ENCODE peak calls at places on chromosomes 4 and X, in four cellular contexts. One of them, this sample, is unnamed.

GRCh38 chr4:102157984-102158383 is 187.3 kb downstream of the SLC39A8 start:
- DNase-seq in ELR: no peak
- DNase-seq in caudate nucleus: no peak
- DNase-seq in activated CD4-positive, alpha-beta T cell treated with anti-CD3 and anti-CD28 coated beads, Interleukin-2, amount 50 U/mL, for 1 hour: no peak
- DNase-seq in this sample: no peak

GRCh38 chrX:41313419-41313818 is 20.5 kb upstream of the DDX3X start:
- DNase-seq in ELR: peak
- DNase-seq in caudate nucleus: no peak
- DNase-seq in activated CD4-positive, alpha-beta T cell treated with anti-CD3 and anti-CD28 coated beads, Interleukin-2, amount 50 U/mL, for 1 hour: no peak
- DNase-seq in this sample: no peak

GRCh38 chr4:148058160-148058859 is 326.4 kb downstream of the ARHGAP10 start:
- DNase-seq in ELR: no peak
- DNase-seq in caudate nucleus: no peak
- DNase-seq in activated CD4-positive, alpha-beta T cell treated with anti-CD3 and anti-CD28 coated beads, Interleukin-2, amount 50 U/mL, for 1 hour: no peak
- DNase-seq in this sample: no peak

GRCh38 chrX:152901816-152902501 is 4.1 kb downstream of the ZNF185 start:
- DNase-seq in ELR: no peak
- DNase-seq in caudate nucleus: no peak
- DNase-seq in activated CD4-positive, alpha-beta T cell treated with anti-CD3 and anti-CD28 coated beads, Interleukin-2, amount 50 U/mL, for 1 hour: no peak
- DNase-seq in this sample: no peak

GRCh38 chrX:9343971-9344370 is 120.9 kb upstream of the TBL1X start:
- DNase-seq in ELR: no peak
- DNase-seq in caudate nucleus: no peak
- DNase-seq in activated CD4-positive, alpha-beta T cell treated with anti-CD3 and anti-CD28 coated beads, Interleukin-2, amount 50 U/mL, for 1 hour: no peak
- DNase-seq in this sample: no peak

GRCh38 chr4:3439391-3439790 is 2.4 kb upstream of the HGFAC start:
- DNase-seq in ELR: no peak
- DNase-seq in caudate nucleus: no peak
- DNase-seq in activated CD4-positive, alpha-beta T cell treated with anti-CD3 and anti-CD28 coated beads, Interleukin-2, amount 50 U/mL, for 1 hour: no peak
- DNase-seq in this sample: no peak

GRCh38 chrX:137915466-137915865 is 349.5 kb downstream of the ZIC3 start:
- DNase-seq in ELR: no peak
- DNase-seq in caudate nucleus: no peak
- DNase-seq in activated CD4-positive, alpha-beta T cell treated with anti-CD3 and anti-CD28 coated beads, Interleukin-2, amount 50 U/mL, for 1 hour: no peak
- DNase-seq in this sample: no peak

GRCh38 chrX:119667111-119667928 is 25.6 kb downstream of the SEPTIN6 start:
- DNase-seq in ELR: no peak
- DNase-seq in caudate nucleus: no peak
- DNase-seq in activated CD4-positive, alpha-beta T cell treated with anti-CD3 and anti-CD28 coated beads, Interleukin-2, amount 50 U/mL, for 1 hour: no peak
- DNase-seq in this sample: no peak

GRCh38 chrX:118432799-118433198 is 62.8 kb upstream of the DOCK11 start:
- DNase-seq in ELR: no peak
- DNase-seq in caudate nucleus: no peak
- DNase-seq in activated CD4-positive, alpha-beta T cell treated with anti-CD3 and anti-CD28 coated beads, Interleukin-2, amount 50 U/mL, for 1 hour: no peak
- DNase-seq in this sample: no peak

GRCh38 chr4:141724646-141725045 is 88.3 kb downstream of the IL15 start:
- DNase-seq in ELR: no peak
- DNase-seq in caudate nucleus: no peak
- DNase-seq in activated CD4-positive, alpha-beta T cell treated with anti-CD3 and anti-CD28 coated beads, Interleukin-2, amount 50 U/mL, for 1 hour: no peak
- DNase-seq in this sample: no peak

GRCh38 chrX:10051866-10052265 is 84.7 kb downstream of the CLDN34 start:
- DNase-seq in ELR: no peak
- DNase-seq in caudate nucleus: no peak
- DNase-seq in activated CD4-positive, alpha-beta T cell treated with anti-CD3 and anti-CD28 coated beads, Interleukin-2, amount 50 U/mL, for 1 hour: no peak
- DNase-seq in this sample: peak

GRCh38 chr4:1459081-1459480 is 52.8 kb upstream of the NKX1-1 start:
- DNase-seq in ELR: no peak
- DNase-seq in caudate nucleus: no peak
- DNase-seq in activated CD4-positive, alpha-beta T cell treated with anti-CD3 and anti-CD28 coated beads, Interleukin-2, amount 50 U/mL, for 1 hour: no peak
- DNase-seq in this sample: no peak

GRCh38 chrX:20056704-20057103 is 60.0 kb downstream of the MAP7D2 start:
- DNase-seq in ELR: peak
- DNase-seq in caudate nucleus: no peak
- DNase-seq in activated CD4-positive, alpha-beta T cell treated with anti-CD3 and anti-CD28 coated beads, Interleukin-2, amount 50 U/mL, for 1 hour: no peak
- DNase-seq in this sample: peak

GRCh38 chr4:139242511-139243051 is 37.4 kb downstream of the MGARP start:
- DNase-seq in ELR: peak
- DNase-seq in caudate nucleus: no peak
- DNase-seq in activated CD4-positive, alpha-beta T cell treated with anti-CD3 and anti-CD28 coated beads, Interleukin-2, amount 50 U/mL, for 1 hour: no peak
- DNase-seq in this sample: peak

GRCh38 chr4:13547563-13548041 is 3.3 kb upstream of the NKX3-2 start:
- DNase-seq in ELR: no peak
- DNase-seq in caudate nucleus: no peak
- DNase-seq in activated CD4-positive, alpha-beta T cell treated with anti-CD3 and anti-CD28 coated beads, Interleukin-2, amount 50 U/mL, for 1 hour: no peak
- DNase-seq in this sample: no peak

GRCh38 chr4:54971474-54971950 is 153.9 kb downstream of the KDR start:
- DNase-seq in ELR: peak
- DNase-seq in caudate nucleus: no peak
- DNase-seq in activated CD4-positive, alpha-beta T cell treated with anti-CD3 and anti-CD28 coated beads, Interleukin-2, amount 50 U/mL, for 1 hour: no peak
- DNase-seq in this sample: peak

GRCh38 chr4:19776929-19777328 is 474.8 kb upstream of the SLIT2 start:
- DNase-seq in ELR: peak
- DNase-seq in caudate nucleus: no peak
- DNase-seq in activated CD4-positive, alpha-beta T cell treated with anti-CD3 and anti-CD28 coated beads, Interleukin-2, amount 50 U/mL, for 1 hour: no peak
- DNase-seq in this sample: no peak

GRCh38 chr4:1895971-1896657 is 24.9 kb downstream of the NSD2 start:
- DNase-seq in ELR: no peak
- DNase-seq in caudate nucleus: no peak
- DNase-seq in activated CD4-positive, alpha-beta T cell treated with anti-CD3 and anti-CD28 coated beads, Interleukin-2, amount 50 U/mL, for 1 hour: no peak
- DNase-seq in this sample: no peak

GRCh38 chr4:73836373-73837269 is at the start of gene CXCL6:
- DNase-seq in ELR: peak
- DNase-seq in caudate nucleus: no peak
- DNase-seq in activated CD4-positive, alpha-beta T cell treated with anti-CD3 and anti-CD28 coated beads, Interleukin-2, amount 50 U/mL, for 1 hour: no peak
- DNase-seq in this sample: no peak

GRCh38 chr4:5157721-5158390 is 106.6 kb downstream of the STK32B start:
- DNase-seq in ELR: no peak
- DNase-seq in caudate nucleus: no peak
- DNase-seq in activated CD4-positive, alpha-beta T cell treated with anti-CD3 and anti-CD28 coated beads, Interleukin-2, amount 50 U/mL, for 1 hour: no peak
- DNase-seq in this sample: no peak

GRCh38 chrX:46903458-46904242 is 8.6 kb upstream of the JADE3 start:
- DNase-seq in ELR: peak
- DNase-seq in caudate nucleus: peak
- DNase-seq in activated CD4-positive, alpha-beta T cell treated with anti-CD3 and anti-CD28 coated beads, Interleukin-2, amount 50 U/mL, for 1 hour: peak
- DNase-seq in this sample: peak

GRCh38 chr4:166143227-166143626 is 270.2 kb downstream of the TLL1 start:
- DNase-seq in ELR: peak
- DNase-seq in caudate nucleus: no peak
- DNase-seq in activated CD4-positive, alpha-beta T cell treated with anti-CD3 and anti-CD28 coated beads, Interleukin-2, amount 50 U/mL, for 1 hour: no peak
- DNase-seq in this sample: peak

GRCh38 chr4:1235381-1236102 is 13.4 kb downstream of the CTBP1 start:
- DNase-seq in ELR: no peak
- DNase-seq in caudate nucleus: no peak
- DNase-seq in activated CD4-positive, alpha-beta T cell treated with anti-CD3 and anti-CD28 coated beads, Interleukin-2, amount 50 U/mL, for 1 hour: no peak
- DNase-seq in this sample: no peak

GRCh38 chr4:143382539-143382938 is 45.9 kb downstream of the GAB1 start:
- DNase-seq in ELR: peak
- DNase-seq in caudate nucleus: no peak
- DNase-seq in activated CD4-positive, alpha-beta T cell treated with anti-CD3 and anti-CD28 coated beads, Interleukin-2, amount 50 U/mL, for 1 hour: no peak
- DNase-seq in this sample: peak

GRCh38 chr4:120694973-120695372 is 227.6 kb downstream of the PRDM5 start:
- DNase-seq in ELR: peak
- DNase-seq in caudate nucleus: no peak
- DNase-seq in activated CD4-positive, alpha-beta T cell treated with anti-CD3 and anti-CD28 coated beads, Interleukin-2, amount 50 U/mL, for 1 hour: no peak
- DNase-seq in this sample: peak

GRCh38 chr4:141909541-141909940 is 273.2 kb downstream of the IL15 start:
- DNase-seq in ELR: no peak
- DNase-seq in caudate nucleus: no peak
- DNase-seq in activated CD4-positive, alpha-beta T cell treated with anti-CD3 and anti-CD28 coated beads, Interleukin-2, amount 50 U/mL, for 1 hour: no peak
- DNase-seq in this sample: no peak

GRCh38 chrX:45172890-45173289 is 27.8 kb downstream of the DIPK2B start:
- DNase-seq in ELR: peak
- DNase-seq in caudate nucleus: no peak
- DNase-seq in activated CD4-positive, alpha-beta T cell treated with anti-CD3 and anti-CD28 coated beads, Interleukin-2, amount 50 U/mL, for 1 hour: no peak
- DNase-seq in this sample: peak

GRCh38 chrX:64842492-64842891 is 133.8 kb downstream of the ZC4H2 start:
- DNase-seq in ELR: no peak
- DNase-seq in caudate nucleus: no peak
- DNase-seq in activated CD4-positive, alpha-beta T cell treated with anti-CD3 and anti-CD28 coated beads, Interleukin-2, amount 50 U/mL, for 1 hour: no peak
- DNase-seq in this sample: no peak

GRCh38 chrX:53184836-53185235 is 40.2 kb downstream of the KDM5C start:
- DNase-seq in ELR: peak
- DNase-seq in caudate nucleus: no peak
- DNase-seq in activated CD4-positive, alpha-beta T cell treated with anti-CD3 and anti-CD28 coated beads, Interleukin-2, amount 50 U/mL, for 1 hour: no peak
- DNase-seq in this sample: peak

GRCh38 chrX:153875391-153876111 is 10.4 kb downstream of the L1CAM start:
- DNase-seq in ELR: peak
- DNase-seq in caudate nucleus: peak
- DNase-seq in activated CD4-positive, alpha-beta T cell treated with anti-CD3 and anti-CD28 coated beads, Interleukin-2, amount 50 U/mL, for 1 hour: peak
- DNase-seq in this sample: no peak

GRCh38 chr4:106238819-106239420 is 77.1 kb downstream of the TBCK start:
- DNase-seq in ELR: peak
- DNase-seq in caudate nucleus: no peak
- DNase-seq in activated CD4-positive, alpha-beta T cell treated with anti-CD3 and anti-CD28 coated beads, Interleukin-2, amount 50 U/mL, for 1 hour: no peak
- DNase-seq in this sample: peak

GRCh38 chrX:10755477-10756334 is 135.3 kb upstream of the MID1 start:
- DNase-seq in ELR: peak
- DNase-seq in caudate nucleus: no peak
- DNase-seq in activated CD4-positive, alpha-beta T cell treated with anti-CD3 and anti-CD28 coated beads, Interleukin-2, amount 50 U/mL, for 1 hour: no peak
- DNase-seq in this sample: no peak

GRCh38 chr4:40280586-40280985 is 54.5 kb upstream of the CHRNA9 start:
- DNase-seq in ELR: no peak
- DNase-seq in caudate nucleus: no peak
- DNase-seq in activated CD4-positive, alpha-beta T cell treated with anti-CD3 and anti-CD28 coated beads, Interleukin-2, amount 50 U/mL, for 1 hour: no peak
- DNase-seq in this sample: no peak

GRCh38 chrX:93322110-93322509 is 351.3 kb downstream of the NAP1L3 start:
- DNase-seq in ELR: no peak
- DNase-seq in caudate nucleus: no peak
- DNase-seq in activated CD4-positive, alpha-beta T cell treated with anti-CD3 and anti-CD28 coated beads, Interleukin-2, amount 50 U/mL, for 1 hour: no peak
- DNase-seq in this sample: no peak

GRCh38 chrX:56968980-56969379 is 26.4 kb downstream of the SPIN3 start:
- DNase-seq in ELR: peak
- DNase-seq in caudate nucleus: no peak
- DNase-seq in activated CD4-positive, alpha-beta T cell treated with anti-CD3 and anti-CD28 coated beads, Interleukin-2, amount 50 U/mL, for 1 hour: no peak
- DNase-seq in this sample: no peak

GRCh38 chr4:11423465-11423864 is 5.2 kb downstream of the HS3ST1 start:
- DNase-seq in ELR: no peak
- DNase-seq in caudate nucleus: no peak
- DNase-seq in activated CD4-positive, alpha-beta T cell treated with anti-CD3 and anti-CD28 coated beads, Interleukin-2, amount 50 U/mL, for 1 hour: no peak
- DNase-seq in this sample: no peak